ENCODE peak calls at places on chromosomes 6 and 20, in nine cellular contexts. I is left ventricle myocardium inferior, D is A549, B is heart left ventricle, N is nephron progenitor cell, K is body of pancreas, G is breast epithelium, T is ovary, Y is lower lobe of right lung. O is an unnamed sample.

GRCh38 chr20:51311636-51312479 is 230.7 kb downstream of the NFATC2 start:
- DNase-seq in I (no peak), D (no peak), B (no peak), N (no peak), K (no peak), G (no peak), T (no peak), Y (no peak), O (peak; percentile 9)

GRCh38 chr20:13270211-13270610 is 49.1 kb downstream of the ISM1 start:
- DNase-seq in I (no peak), D (no peak), B (no peak), N (no peak), K (no peak), G (no peak), T (no peak), Y (no peak), O (no peak)

GRCh38 chr20:37850724-37851123 is 52.2 kb upstream of the VSTM2L start:
- DNase-seq in I (no peak), D (no peak), B (no peak), N (no peak), K (no peak), G (no peak), T (no peak), Y (no peak), O (no peak)

GRCh38 chr20:4513720-4514119 is 208.0 kb upstream of the PRND start:
- DNase-seq in I (no peak), D (peak; percentile 63), B (no peak), N (no peak), K (no peak), G (no peak), T (no peak), Y (no peak), O (peak; percentile 62)

GRCh38 chr6:73024598-73024997 is 200.7 kb downstream of the KHDC1L start:
- DNase-seq in I (no peak), D (no peak), B (no peak), N (no peak), K (no peak), G (no peak), T (no peak), Y (no peak), O (no peak)

GRCh38 chr20:29079769-29080690 is 2177.4 kb upstream of the DEFB115 start:
- DNase-seq in I (no peak), D (peak; percentile 94), B (peak; percentile 55), N (no peak), K (peak; percentile 85), G (no peak), T (peak; percentile 45), Y (no peak), O (peak; percentile 20)

GRCh38 chr6:42236680-42237473 is 19.2 kb upstream of the MRPS10 start:
- DNase-seq in I (no peak), D (no peak), B (no peak), N (no peak), K (no peak), G (no peak), T (no peak), Y (no peak), O (no peak)

GRCh38 chr6:113495521-113495920 is 361.6 kb upstream of the MARCKS start:
- DNase-seq in I (no peak), D (no peak), B (no peak), N (no peak), K (no peak), G (no peak), T (no peak), Y (no peak), O (peak; percentile 69)

GRCh38 chr6:140499607-140500006 is 1125.2 kb upstream of the CITED2 start:
- DNase-seq in I (no peak), D (no peak), B (no peak), N (no peak), K (no peak), G (no peak), T (no peak), Y (no peak), O (no peak)

GRCh38 chr20:45308078-45308778 is at the start of gene MATN4:
- DNase-seq in I (no peak), D (no peak), B (peak; percentile 75), N (no peak), K (peak; percentile 85), G (no peak), T (no peak), Y (peak; percentile 67), O (no peak)

GRCh38 chr6:161829186-161829794 is 555.4 kb upstream of the AGPAT4 start:
- DNase-seq in I (no peak), D (no peak), B (no peak), N (no peak), K (no peak), G (no peak), T (no peak), Y (no peak), O (no peak)

GRCh38 chr20:57781901-57782300 is 72.1 kb upstream of the PMEPA1 start:
- DNase-seq in I (no peak), D (no peak), B (no peak), N (no peak), K (no peak), G (no peak), T (no peak), Y (no peak), O (no peak)

GRCh38 chr6:2197177-2197671 is 48.2 kb downstream of the GMDS start:
- DNase-seq in I (no peak), D (no peak), B (no peak), N (no peak), K (no peak), G (no peak), T (no peak), Y (no peak), O (peak; percentile 54)

GRCh38 chr6:2197984-2198383 is 47.4 kb downstream of the GMDS start:
- DNase-seq in I (no peak), D (no peak), B (no peak), N (no peak), K (no peak), G (no peak), T (no peak), Y (no peak), O (no peak)

GRCh38 chr6:2193931-2194330 is 51.5 kb downstream of the GMDS start:
- DNase-seq in I (no peak), D (no peak), B (no peak), N (no peak), K (no peak), G (no peak), T (no peak), Y (no peak), O (peak; percentile 18)

GRCh38 chr6:2194643-2195042 is 50.8 kb downstream of the GMDS start:
- DNase-seq in I (no peak), D (no peak), B (no peak), N (no peak), K (no peak), G (no peak), T (no peak), Y (no peak), O (no peak)

DNA sequence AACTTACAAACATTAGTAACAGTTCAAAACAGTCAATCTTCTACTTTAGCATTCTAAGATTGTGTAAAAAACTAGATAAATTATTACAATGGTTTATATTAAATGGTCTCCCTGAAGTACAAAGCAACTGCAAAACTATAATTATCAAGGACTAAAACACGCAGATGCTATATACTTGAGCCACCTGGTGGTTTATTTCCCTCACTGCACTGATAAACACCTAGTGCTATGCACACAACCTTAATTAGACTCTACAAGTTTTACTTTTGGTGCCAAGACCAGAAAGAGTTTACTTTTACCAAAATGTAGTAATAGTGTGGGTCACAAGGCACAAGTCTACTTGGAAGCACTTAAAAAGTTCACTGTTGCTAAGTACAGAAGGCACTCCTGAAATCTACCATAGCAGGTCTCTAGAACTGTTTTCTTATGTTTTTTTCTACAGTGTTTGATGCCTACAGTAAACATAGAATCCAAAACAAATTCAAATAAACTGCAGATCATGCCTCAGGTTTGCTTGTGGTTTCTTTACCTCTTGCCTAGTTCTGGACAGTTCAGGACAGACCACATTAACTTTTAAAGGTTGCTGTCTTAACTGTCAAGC is 49.2 kb downstream of the GMDS start:
- DNase-seq in I (no peak), D (peak; percentile 41), B (no peak), N (peak; percentile 33), K (peak; percentile 66), G (no peak), T (no peak), Y (no peak), O (peak; percentile 79)
- TF ChIP-seq CTCF in I (peak; percentile 90), D (peak; percentile 60), B (peak; percentile 69), N (peak; percentile 81), K (peak; percentile 85), G (peak; percentile 82), T (peak; percentile 60), Y (peak; percentile 79), O (peak; percentile 80)

GRCh38 chr6:25498510-25498909 is 153.5 kb upstream of the SCGN start:
- DNase-seq in I (no peak), D (no peak), B (no peak), N (no peak), K (no peak), G (no peak), T (no peak), Y (no peak), O (no peak)
- TF ChIP-seq CTCF in I (no peak), D (no peak), B (no peak), N (no peak), K (no peak), G (no peak), T (no peak), Y (no peak), O (no peak)

DNA sequence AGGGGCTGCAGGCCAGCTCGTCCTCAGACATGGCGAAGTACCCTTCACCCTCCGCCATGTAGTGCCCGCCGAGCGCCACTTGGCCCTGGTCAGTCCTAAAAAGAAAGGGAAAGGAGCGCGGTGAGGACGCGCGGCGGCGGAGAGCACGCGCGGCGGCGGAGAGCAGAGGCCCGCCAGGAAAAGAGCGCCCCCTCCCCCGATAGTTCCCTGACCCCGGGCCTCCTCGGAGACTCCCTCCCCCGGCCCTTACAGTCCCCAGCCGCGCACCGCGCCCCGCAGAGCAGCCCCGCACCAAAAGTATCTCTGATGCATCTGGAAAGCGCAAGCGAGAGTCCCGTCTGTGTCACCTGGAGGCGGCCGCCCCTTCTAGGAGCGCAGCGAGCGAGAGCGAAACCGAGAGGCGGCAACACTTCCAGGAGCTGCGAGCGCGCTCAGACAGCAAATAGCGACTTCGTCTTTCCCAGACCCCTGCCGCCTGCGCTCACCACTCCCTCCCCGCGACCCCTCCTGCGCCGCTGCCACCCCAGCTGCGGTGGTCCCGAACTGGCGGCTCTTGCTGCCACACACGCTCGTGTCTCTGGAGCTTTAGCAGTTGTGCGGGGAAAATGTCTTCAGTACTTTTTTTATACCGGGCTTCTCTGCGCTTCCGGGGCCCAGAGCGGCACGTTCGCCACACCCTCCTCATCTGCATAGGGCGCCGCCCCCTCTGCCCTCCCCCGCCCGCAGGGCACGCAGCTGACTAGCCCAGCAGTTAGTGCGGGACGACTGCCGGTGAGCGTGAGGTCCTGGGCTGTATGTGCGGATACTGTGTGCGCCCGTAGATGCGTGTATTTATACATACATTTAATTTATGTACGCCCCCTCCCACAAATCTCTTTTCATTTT is at the start of gene TENT5A:
- DNase-seq in I (peak; percentile 95), D (peak; percentile 79), B (peak; percentile 96), N (peak; percentile 86), K (peak; percentile 96), G (peak; percentile 94), T (peak; percentile 95), Y (peak; percentile 96), O (peak; percentile 92)
- TF ChIP-seq CTCF in I (peak; percentile 31), D (no peak), B (no peak), N (no peak), K (no peak), G (no peak), T (peak; percentile 11), Y (no peak), O (no peak)

DNA sequence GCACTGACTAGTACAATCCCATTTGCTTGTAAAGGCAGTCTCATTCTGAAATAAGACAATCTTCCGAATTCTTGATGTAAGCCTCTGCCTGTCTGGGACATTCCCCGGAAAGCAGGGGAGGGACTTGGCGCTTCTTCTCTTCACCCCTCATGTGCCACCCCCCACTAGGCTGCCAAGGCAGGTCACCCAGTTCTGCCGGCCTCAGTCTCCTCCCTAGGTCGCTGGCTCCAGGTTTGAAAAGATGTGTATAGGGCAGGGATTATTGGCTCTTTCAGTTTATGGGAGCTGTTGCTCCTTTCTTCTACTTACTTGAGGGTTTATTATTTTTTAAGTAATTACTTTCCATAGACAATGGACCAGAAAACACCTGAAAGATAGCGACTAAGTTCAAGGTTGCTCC is 158.1 kb upstream of the RPS6KA2 start:
- DNase-seq in I (no peak), D (no peak), B (no peak), N (no peak), K (no peak), G (no peak), T (no peak), Y (no peak), O (no peak)
- TF ChIP-seq CTCF in I (no peak), D (no peak), B (no peak), N (no peak), K (no peak), G (no peak), T (no peak), Y (no peak), O (no peak)

O was measured in fibroblast of the aortic adventitia.